ENCODE peak calls at places on chromosomes 4 and X, in eight cellular contexts. O is tibial artery, V is WTC11, J is pancreas, E is progenitor cell of endocrine pancreas, B is cardiac muscle cell, Z is heart right ventricle, G is adrenal gland. U is an unnamed sample.

GRCh38 chrX:149568701-149569296 is 18.5 kb downstream of the MAGEA9B start:
- DNase-seq in G (no peak), Z (no peak), O (no peak), B (no peak), E (no peak), J (no peak), V (no peak), U (no peak)

GRCh38 chr4:2338754-2339457 is 77.0 kb upstream of the MXD4 start:
- DNase-seq in G (peak), E (peak), Z (no peak), V (no peak), O (no peak), B (no peak), J (peak), U (no peak)

GRCh38 chr4:145842224-145842887 is 96.3 kb downstream of the ZNF827 start:
- DNase-seq in G (no peak), V (no peak), Z (no peak), E (no peak), O (no peak), B (peak), J (no peak), U (no peak)

GRCh38 chr4:175789632-175790031 is 22.4 kb downstream of the GPM6A start:
- DNase-seq in E (no peak), B (no peak), G (no peak), V (no peak), J (no peak), O (no peak), Z (no peak), U (no peak)

GRCh38 chr4:74054483-74055032 is 16.1 kb upstream of the CXCL3 start:
- DNase-seq in B (no peak), Z (no peak), E (no peak), O (no peak), J (no peak), V (no peak), G (no peak), U (no peak)

GRCh38 chr4:159428975-159429692 is 326.3 kb downstream of the RAPGEF2 start:
- DNase-seq in G (no peak), J (no peak), Z (no peak), B (no peak), V (no peak), O (no peak), E (no peak), U (no peak)

GRCh38 chr4:155656025-155656424 is 10.6 kb upstream of the GUCY1A1 start:
- DNase-seq in J (no peak), V (no peak), B (no peak), Z (no peak), G (no peak), O (no peak), E (no peak), U (no peak)

GRCh38 chr4:88804234-88804633 is 106.6 kb upstream of the NAP1L5 start:
- DNase-seq in B (no peak), V (no peak), G (no peak), J (no peak), E (no peak), Z (no peak), O (no peak), U (no peak)

GRCh38 chr4:40763228-40763716 is 13.5 kb downstream of the NSUN7 start:
- DNase-seq in O (no peak), G (no peak), Z (no peak), J (no peak), E (no peak), B (peak), V (no peak), U (no peak)

GRCh38 chrX:49879656-49880277 is 483 bp downstream of the USP27X start:
- DNase-seq in O (no peak), J (no peak), G (no peak), Z (no peak), E (no peak), B (peak), V (no peak), U (no peak)

GRCh38 chr4:120232050-120232449 is 165.4 kb upstream of the MAD2L1 start:
- DNase-seq in B (no peak), O (no peak), E (no peak), Z (no peak), V (no peak), J (no peak), G (no peak), U (no peak)

GRCh38 chrX:136039968-136040367 is 54.7 kb downstream of the SLC9A6 start:
- DNase-seq in G (no peak), B (no peak), E (no peak), Z (no peak), J (no peak), O (no peak), V (no peak), U (no peak)

GRCh38 chr4:2275546-2276251 is 13.8 kb upstream of the MXD4 start:
- DNase-seq in E (no peak), G (no peak), O (no peak), V (no peak), J (no peak), Z (no peak), B (no peak), U (no peak)

GRCh38 chrX:48896611-48897011 is 957 bp downstream of the TIMM17B start:
- DNase-seq in V (no peak), B (peak), G (peak), Z (no peak), J (no peak), E (no peak), O (no peak), U (no peak)

GRCh38 chr4:148007303-148007702 is 275.4 kb downstream of the ARHGAP10 start:
- DNase-seq in B (peak), E (no peak), G (peak), Z (no peak), V (no peak), J (no peak), O (no peak), U (peak)

GRCh38 chrX:103276581-103277002 is at the start of gene TCEAL5:
- DNase-seq in B (no peak), G (peak), O (no peak), V (no peak), J (no peak), E (no peak), Z (no peak), U (no peak)

GRCh38 chr4:120723986-120724385 is 198.5 kb downstream of the PRDM5 start:
- DNase-seq in Z (no peak), E (no peak), G (no peak), O (no peak), J (no peak), V (no peak), B (peak), U (no peak)

GRCh38 chr4:74407891-74408290 is 37.0 kb upstream of the AREG start:
- DNase-seq in E (no peak), B (no peak), V (no peak), G (no peak), O (no peak), Z (no peak), J (no peak), U (no peak)

GRCh38 chrX:110183314-110183713 is 134.6 kb downstream of the AMMECR1 start:
- DNase-seq in Z (no peak), O (no peak), J (no peak), B (no peak), E (no peak), V (no peak), G (no peak), U (no peak)

GRCh38 chr4:152620218-152620617 is 59.6 kb downstream of the TMEM154 start:
- DNase-seq in O (no peak), B (no peak), E (no peak), V (no peak), Z (no peak), J (no peak), G (no peak), U (no peak)

GRCh38 chr4:8188085-8188484 is 11.0 kb upstream of the SH3TC1 start:
- DNase-seq in G (no peak), Z (no peak), B (no peak), O (no peak), V (no peak), J (no peak), E (no peak), U (no peak)

GRCh38 chr4:99403380-99404194 is 31.6 kb downstream of the ADH7 start:
- DNase-seq in V (no peak), G (no peak), E (no peak), O (no peak), Z (no peak), J (no peak), B (peak), U (no peak)

GRCh38 chr4:99404595-99405287 is 30.4 kb downstream of the ADH7 start:
- DNase-seq in B (peak), V (no peak), O (no peak), E (no peak), Z (no peak), G (no peak), J (no peak), U (no peak)

GRCh38 chr4:99402765-99403164 is 32.4 kb downstream of the ADH7 start:
- DNase-seq in J (no peak), Z (no peak), B (no peak), E (no peak), O (no peak), V (peak), G (no peak), U (no peak)

GRCh38 chr4:99408346-99408745 is 26.8 kb downstream of the ADH7 start:
- DNase-seq in V (no peak), O (no peak), J (no peak), B (peak), E (no peak), Z (no peak), G (no peak), U (no peak)

GRCh38 chr4:99405433-99406115 is 29.6 kb downstream of the ADH7 start:
- DNase-seq in G (peak), O (peak), E (peak), V (peak), J (peak), B (peak), Z (peak), U (no peak)
- TF ChIP-seq CTCF in G (peak), O (peak), E (peak), V (peak), J (peak), B (peak), Z (peak), U (peak)

GRCh38 chr4:102684605-102685052 is 76.1 kb downstream of the MANBA start:
- DNase-seq in E (no peak), O (no peak), J (no peak), B (peak), Z (no peak), G (no peak), V (no peak), U (no peak)

GRCh38 chr4:102687982-102688433 is 72.8 kb downstream of the MANBA start:
- DNase-seq in B (no peak), E (no peak), V (no peak), G (no peak), J (no peak), O (no peak), Z (no peak), U (no peak)

GRCh38 chr4:102687373-102687981 is 73.3 kb downstream of the MANBA start:
- DNase-seq in O (no peak), V (no peak), B (no peak), J (no peak), G (no peak), Z (no peak), E (no peak), U (no peak)

GRCh38 chr4:102685768-102686167 is 75.0 kb downstream of the MANBA start:
- DNase-seq in V (no peak), Z (no peak), J (no peak), E (no peak), O (no peak), B (no peak), G (no peak), U (no peak)

GRCh38 chr4:102683846-102684581 is 76.8 kb downstream of the MANBA start:
- DNase-seq in E (no peak), G (no peak), Z (no peak), O (no peak), V (no peak), J (no peak), B (no peak), U (no peak)
- TF ChIP-seq CTCF in E (no peak), G (no peak), Z (no peak), O (no peak), V (no peak), J (no peak), B (no peak), U (no peak)

DNA sequence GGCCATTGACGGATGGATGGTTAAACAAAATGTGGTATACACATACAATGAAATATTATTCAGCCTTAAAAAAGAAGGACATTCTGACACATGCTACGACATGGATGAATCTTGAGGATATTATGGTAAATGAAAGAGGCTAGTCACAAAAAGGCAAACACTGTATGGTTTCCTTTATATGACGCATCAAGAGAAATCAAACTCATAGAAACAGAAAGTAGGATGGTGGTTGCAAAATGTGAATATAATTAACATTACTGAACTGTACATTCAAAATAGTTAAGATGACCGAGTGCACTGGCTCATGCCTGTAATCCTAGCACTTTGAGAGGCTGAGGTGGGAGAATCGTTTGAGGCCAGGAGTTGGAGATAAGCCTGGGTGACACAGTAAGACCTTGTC is 9.5 kb upstream of the CASK start:
- DNase-seq in J (no peak), G (no peak), V (no peak), E (no peak), B (no peak), Z (no peak), O (no peak), U (no peak)
- TF ChIP-seq CTCF in J (no peak), G (no peak), V (no peak), E (no peak), B (no peak), Z (no peak), O (no peak), U (no peak)

GRCh38 chrX:40158036-40158706 is 60.4 kb upstream of the BCOR start:
- DNase-seq in B (no peak), G (peak), J (no peak), O (no peak), Z (no peak), V (peak), E (no peak), U (no peak)
- TF ChIP-seq CTCF in B (peak), G (no peak), J (no peak), O (peak), Z (peak), V (no peak), E (peak), U (peak)

DNA sequence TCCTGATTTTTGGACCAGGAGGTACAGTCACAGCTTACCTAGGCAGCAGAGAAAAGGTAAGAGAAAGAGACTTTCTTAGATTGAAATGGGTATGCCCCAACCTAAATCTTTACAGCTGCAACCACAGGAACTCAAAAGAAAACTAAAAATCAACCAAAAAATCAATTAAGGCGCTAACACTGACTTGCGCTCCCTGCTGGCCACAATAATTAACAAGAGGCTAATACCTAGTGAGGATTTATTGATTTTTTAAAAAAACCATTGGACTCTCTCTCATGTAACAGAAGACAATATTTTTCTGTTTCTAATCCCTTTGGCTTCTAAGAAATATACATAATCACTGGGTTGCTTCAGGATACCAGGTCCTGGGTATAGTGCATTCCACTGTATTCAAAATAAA is 153.9 kb upstream of the TENM3 start:
- DNase-seq in J (peak), O (no peak), E (no peak), V (peak), G (no peak), Z (no peak), B (no peak), U (no peak)
- TF ChIP-seq CTCF in J (no peak), O (no peak), E (peak), V (peak), G (no peak), Z (no peak), B (no peak), U (peak)